ENCODE peak calls at places on chromosomes 12 and 14, in nine cellular contexts. R is ascending aorta; P is mammary epithelial cell; I is A549; W is OCI-LY7; T is CD8-positive, alpha-beta T cell; S is cardiac muscle cell; U is heart left ventricle; C is H1. Q is an unnamed sample.

GRCh38 chr14:97143456-97143855 is 346.3 kb downstream of the VRK1 start:
- DNase-seq in R (no peak), P (no peak), I (no peak), W (no peak), T (no peak), S (no peak), U (no peak), C (no peak), Q (no peak)

GRCh38 chr14:88554458-88555286 is at the start of gene PTPN21:
- DNase-seq in R (no peak), P (peak; percentile 78), I (peak; percentile 62), W (no peak), T (no peak), S (peak; percentile 83), U (peak; percentile 88), C (no peak), Q (no peak)

GRCh38 chr12:16086462-16086861 is 175.3 kb downstream of the DERA start:
- DNase-seq in R (no peak), P (no peak), I (no peak), W (no peak), T (no peak), S (no peak), U (no peak), C (no peak), Q (no peak)

GRCh38 chr12:127607146-127607725 is 659.7 kb upstream of the TMEM132C start:
- DNase-seq in R (no peak), P (no peak), I (no peak), W (no peak), T (no peak), S (no peak), U (no peak), C (no peak), Q (no peak)

GRCh38 chr12:74171478-74171909 is 366.1 kb upstream of the ATXN7L3B start:
- DNase-seq in R (no peak), P (no peak), I (no peak), W (no peak), T (no peak), S (no peak), U (no peak), C (no peak), Q (no peak)

GRCh38 chr12:50986961-50987737 is 34.8 kb downstream of the HIGD1C start:
- DNase-seq in R (no peak), P (peak; percentile 32), I (no peak), W (peak; percentile 72), T (peak; percentile 19), S (peak; percentile 77), U (peak; percentile 50), C (no peak), Q (no peak)

GRCh38 chr12:108205864-108206263 is 76.8 kb downstream of the WSCD2 start:
- DNase-seq in R (no peak), P (no peak), I (no peak), W (no peak), T (no peak), S (no peak), U (no peak), C (no peak), Q (no peak)

GRCh38 chr12:79563021-79563739 is 127.6 kb downstream of the PAWR start:
- DNase-seq in R (no peak), P (no peak), I (no peak), W (no peak), T (no peak), S (no peak), U (no peak), C (no peak), Q (no peak)

GRCh38 chr12:70661762-70662161 is 24.5 kb upstream of the PTPRB start:
- DNase-seq in R (no peak), P (peak; percentile 88), I (no peak), W (no peak), T (no peak), S (peak; percentile 71), U (no peak), C (no peak), Q (no peak)

GRCh38 chr14:103846569-103847438 is 571 bp downstream of the PPP1R13B start:
- DNase-seq in R (no peak), P (peak; percentile 50), I (no peak), W (peak; percentile 61), T (no peak), S (peak; percentile 41), U (peak; percentile 74), C (no peak), Q (no peak)

GRCh38 chr14:103846008-103846568 is 1.3 kb downstream of the PPP1R13B start:
- DNase-seq in R (no peak), P (no peak), I (no peak), W (no peak), T (no peak), S (no peak), U (no peak), C (no peak), Q (no peak)

GRCh38 chr14:103847954-103848719 is 762 bp upstream of the PPP1R13B start:
- DNase-seq in R (no peak), P (no peak), I (no peak), W (no peak), T (no peak), S (no peak), U (peak; percentile 46), C (no peak), Q (no peak)

GRCh38 chr14:103848720-103849077 is 1.3 kb upstream of the PPP1R13B start:
- DNase-seq in R (no peak), P (no peak), I (no peak), W (no peak), T (no peak), S (no peak), U (peak; percentile 46), C (no peak), Q (no peak)

DNA sequence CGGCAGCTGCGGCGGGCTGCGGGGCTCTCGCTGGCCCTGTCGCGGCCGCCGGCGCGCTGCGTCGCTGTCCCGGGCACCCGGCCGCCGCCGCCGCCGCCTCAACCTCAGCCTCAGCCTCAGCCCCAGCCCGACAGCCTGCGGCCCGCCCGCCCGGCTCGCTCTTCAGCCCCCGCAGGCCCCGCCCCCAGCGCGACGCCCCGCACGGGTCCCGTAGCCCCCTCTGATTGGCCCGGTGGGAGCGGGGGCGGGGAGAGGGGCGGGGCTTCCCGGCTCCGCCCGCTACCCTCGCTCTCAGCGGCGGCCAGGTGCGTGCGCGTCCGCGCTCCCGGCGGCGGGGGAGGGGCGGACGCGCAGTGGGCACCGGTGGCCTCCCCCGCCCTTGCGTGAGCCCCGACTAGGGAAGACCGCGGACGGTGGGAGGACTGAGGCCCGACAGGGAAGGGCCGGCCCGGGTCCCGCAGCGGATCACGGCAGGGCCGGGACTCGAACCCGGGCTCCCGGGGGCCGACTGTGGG is at the start of gene PPP1R13B:
- DNase-seq in R (peak; percentile 63), P (peak; percentile 88), I (peak; percentile 89), W (peak; percentile 93), T (peak; percentile 92), S (peak; percentile 90), U (peak; percentile 95), C (no peak), Q (peak; percentile 65)
- H3K27ac ChIP-seq in R (peak within 1 kb of the TSS; percentile 77), P (no peak within 1 kb of the TSS), I (peak within 1 kb of the TSS; percentile 97), W (no peak within 1 kb of the TSS), T (peak within 1 kb of the TSS; percentile 27), S (peak within 1 kb of the TSS; percentile 87), U (peak within 1 kb of the TSS; percentile 86), C (no peak within 1 kb of the TSS), Q (peak within 1 kb of the TSS; percentile 51)

GRCh38 chr12:11895421-11896064 is 175.2 kb upstream of the BCL2L14 start:
- DNase-seq in R (no peak), P (no peak), I (no peak), W (peak; percentile 73), T (no peak), S (no peak), U (no peak), C (no peak), Q (no peak)

GRCh38 chr12:11893998-11894397 is 176.7 kb upstream of the BCL2L14 start:
- DNase-seq in R (no peak), P (no peak), I (no peak), W (peak; percentile 44), T (no peak), S (no peak), U (no peak), C (no peak), Q (no peak)

GRCh38 chr12:11894890-11895289 is 175.8 kb upstream of the BCL2L14 start:
- DNase-seq in R (no peak), P (no peak), I (no peak), W (peak; percentile 92), T (no peak), S (no peak), U (no peak), C (no peak), Q (no peak)

GRCh38 chr12:11891350-11892064 is 179.2 kb upstream of the BCL2L14 start:
- DNase-seq in R (no peak), P (no peak), I (no peak), W (peak; percentile 74), T (no peak), S (peak; percentile 31), U (peak; percentile 60), C (no peak), Q (no peak)

DNA sequence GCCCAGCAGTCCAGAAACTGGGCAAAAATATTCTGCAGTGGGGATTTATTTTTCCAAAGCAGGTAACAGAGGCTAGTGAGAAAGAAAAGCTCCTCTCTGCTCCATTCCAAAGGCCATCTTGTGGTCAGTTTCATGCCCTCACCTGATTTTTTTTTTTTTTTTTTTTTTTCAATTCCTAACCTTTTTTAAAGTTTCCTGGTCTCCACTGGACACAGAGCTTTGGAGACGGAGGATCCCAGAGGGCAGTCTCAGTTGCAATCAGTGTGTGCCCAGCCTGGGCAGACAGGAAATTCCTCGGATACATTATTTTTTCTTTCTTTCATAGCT is 178.7 kb upstream of the BCL2L14 start:
- DNase-seq in R (no peak), P (no peak), I (no peak), W (no peak), T (no peak), S (no peak), U (no peak), C (no peak), Q (no peak)
- TF ChIP-seq CTCF in R (peak; percentile 33), P (peak; percentile 27), I (no peak), W (peak; percentile 53), T (no peak), S (peak; percentile 21), U (peak; percentile 15), C (peak; percentile 29), Q (peak; percentile 32)

DNA sequence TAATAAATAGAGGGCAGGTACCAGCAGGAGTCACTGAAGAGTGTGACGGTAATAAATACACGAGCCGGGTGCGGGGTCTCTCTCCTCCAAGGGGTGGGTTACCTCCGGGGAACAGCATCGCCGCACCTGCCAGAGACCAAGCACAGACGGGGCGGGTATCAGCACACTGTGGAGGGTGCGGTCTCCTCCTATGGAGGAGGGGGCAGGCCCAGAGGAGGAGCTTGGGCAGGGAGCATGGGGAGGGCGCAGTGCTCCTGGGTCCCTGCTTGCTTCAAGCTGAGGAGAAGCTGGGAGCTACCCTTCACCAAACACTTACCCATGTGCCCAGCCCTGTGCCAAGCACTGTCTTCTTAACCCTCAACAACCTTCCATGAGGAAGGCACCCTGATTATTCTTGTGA is 12.8 kb downstream of the PGF start:
- DNase-seq in R (no peak), P (no peak), I (no peak), W (no peak), T (no peak), S (no peak), U (no peak), C (no peak), Q (no peak)
- H3K4me1 ChIP-seq in R (peaks cover 43% of the 10 kb centered on the region), P (peaks cover 44% of the 10 kb centered on the region), I (peaks cover 23% of the 10 kb centered on the region), W (peaks cover 69% of the 10 kb centered on the region), T (peaks cover 32% of the 10 kb centered on the region), S (peaks cover 13% of the 10 kb centered on the region), U (peaks cover 63% of the 10 kb centered on the region), C (peaks cover 5% of the 10 kb centered on the region), Q (peaks cover 63% of the 10 kb centered on the region)

DNA sequence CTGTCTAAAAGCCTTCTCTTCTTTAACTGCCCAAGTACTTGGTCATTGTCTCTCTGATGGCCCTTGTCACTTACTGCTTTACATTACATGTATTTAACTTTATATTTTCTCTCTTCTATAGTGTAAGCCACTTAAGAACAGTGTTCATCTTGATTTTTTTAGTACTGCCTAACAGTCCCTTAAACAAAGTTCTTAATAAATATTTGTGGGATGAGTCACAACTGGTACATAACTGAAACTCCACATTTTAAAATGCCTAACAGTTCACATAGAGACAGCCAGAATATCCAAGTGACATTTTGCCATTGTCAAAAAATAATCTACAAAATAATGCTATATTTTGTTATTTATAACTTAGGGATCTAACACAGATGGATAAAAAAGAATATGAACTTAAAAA is 146.6 kb downstream of the STXBP6 start:
- DNase-seq in R (no peak), P (peak; percentile 15), I (no peak), W (no peak), T (no peak), S (peak; percentile 62), U (no peak), C (no peak), Q (no peak)
- H3K27ac ChIP-seq in R (no peak overlapping the region), P (no peak overlapping the region), I (no peak overlapping the region), W (no peak overlapping the region), T (no peak overlapping the region), S (no peak overlapping the region), U (no peak overlapping the region), C (no peak overlapping the region), Q (no peak overlapping the region)

Q was measured in thoracic aorta.